ENCODE peak calls at places on chromosomes 2 and 18, in six cellular contexts. D is HS-5; Z is activated naive CD4-positive, alpha-beta T cell; W is LoVo; Q is activated CD4-positive, alpha-beta T cell treated with anti-CD3 and anti-CD28 coated beads for 36 hours; J is NCI-H2081. U is an unnamed sample.

GRCh38 chr2:240930631-240931318 is 24.6 kb downstream of the CROCC2 start:
- DNase-seq in D (no peak), Z (no peak), W (no peak), Q (no peak), J (no peak), U (peak)

GRCh38 chr2:14752294-14752693 is 119.8 kb downstream of the LRATD1 start:
- DNase-seq in D (no peak), Z (no peak), W (no peak), Q (no peak), J (no peak), U (no peak)

GRCh38 chr18:48538531-48539405 is at the start of gene CTIF:
- DNase-seq in D (peak), Z (peak), W (peak), Q (peak), J (peak), U (peak)

GRCh38 chr2:176553685-176554106 is 284.5 kb downstream of the MTX2 start:
- DNase-seq in D (peak), Z (peak), W (peak), Q (peak), J (peak), U (peak)

GRCh38 chr2:11761259-11761658 is 14.8 kb downstream of the LPIN1 start:
- DNase-seq in D (no peak), Z (no peak), W (no peak), Q (no peak), J (no peak), U (no peak)

GRCh38 chr2:201968476-201968875 is 65.2 kb upstream of the FZD7 start:
- DNase-seq in D (no peak), Z (no peak), W (no peak), Q (no peak), J (no peak), U (no peak)

GRCh38 chr2:126894585-126895182 is 4.0 kb upstream of the TEX51 start:
- DNase-seq in D (no peak), Z (no peak), W (no peak), Q (no peak), J (no peak), U (peak)

GRCh38 chr2:53768233-53768542 is 584 bp downstream of the CHAC2 start:
- DNase-seq in D (no peak), Z (peak), W (peak), Q (peak), J (peak), U (no peak)

GRCh38 chr2:63888490-63889402 is 47.0 kb downstream of the UGP2 start:
- DNase-seq in D (peak), Z (peak), W (peak), Q (peak), J (peak), U (peak)

GRCh38 chr2:177275041-177275440 is 10.5 kb upstream of the NFE2L2 start:
- DNase-seq in D (no peak), Z (no peak), W (no peak), Q (no peak), J (no peak), U (no peak)

GRCh38 chr2:191318037-191318728 is 73.0 kb downstream of the MYO1B start:
- DNase-seq in D (no peak), Z (no peak), W (no peak), Q (no peak), J (no peak), U (no peak)

GRCh38 chr2:31141513-31141912 is 3.3 kb upstream of the GALNT14 start:
- DNase-seq in D (no peak), Z (no peak), W (no peak), Q (no peak), J (no peak), U (no peak)

GRCh38 chr18:59547691-59548182 is 149.5 kb downstream of the CCBE1 start:
- DNase-seq in D (no peak), Z (no peak), W (no peak), Q (no peak), J (peak), U (peak)